ENCODE peak calls at places on chromosomes 13 and 19, in four cellular contexts. R is NCI-H748 treated with DMSO at 0.1 percent for 48 hours, O is choroid plexus epithelial cell, Y is brain pericyte. K is an unnamed sample.

GRCh38 chr19:39672473-39672872 is 16.8 kb downstream of the LGALS16 start:
- DNase-seq in O (no peak), R (no peak), Y (no peak), K (no peak)

GRCh38 chr13:30486230-30487074 is 20.7 kb upstream of the HMGB1 start:
- DNase-seq in O (no peak), R (no peak), Y (no peak), K (no peak)

GRCh38 chr13:44818428-44818827 is 170.8 kb downstream of the NUFIP1 start:
- DNase-seq in Y (no peak), R (peak), O (peak), K (no peak)

GRCh38 chr13:90232291-90232690 is 1115.2 kb upstream of the MIR17HG start:
- DNase-seq in Y (no peak), R (no peak), O (peak), K (no peak)

GRCh38 chr19:3519126-3519525 is 13.0 kb downstream of the FZR1 start:
- DNase-seq in R (no peak), Y (no peak), O (no peak), K (no peak)

GRCh38 chr19:18772620-18773587 is 18.2 kb downstream of the COMP start:
- DNase-seq in Y (no peak), R (no peak), O (no peak), K (no peak)

GRCh38 chr19:13091400-13092161 is 11.1 kb downstream of the LYL1 start:
- DNase-seq in O (peak), R (no peak), Y (peak), K (peak)

GRCh38 chr13:24184265-24184841 is 23.8 kb downstream of the SPATA13 start:
- DNase-seq in R (no peak), O (no peak), Y (no peak), K (no peak)

GRCh38 chr13:33318037-33318436 is 32.5 kb upstream of the STARD13 start:
- DNase-seq in R (no peak), Y (no peak), O (no peak), K (no peak)

K was measured in AG04449.